ENCODE peak calls at places on chromosomes 5 and 9, in nine cellular contexts. F is CD8-positive, alpha-beta T cell; S is ecto neural progenitor cell; I is pulmonary artery endothelial cell; M is Peyer's patch; W is transverse colon; K is activated CD4-positive, alpha-beta T cell treated with anti-CD3 and anti-CD28 coated beads for 48 hours; E is NCI-H1417; U is stimulated activated CD8-positive, alpha-beta memory T cell treated with anti-CD3 and anti-CD28 coated beads, Interleukin-4, amount 100 ng/mL, for 1 hour. A is an unnamed sample.

GRCh38 chr9:123335227-123335985 is 20.6 kb upstream of the CRB2 start:
- DNase-seq in U (no peak), W (no peak), F (no peak), K (no peak), S (no peak), E (no peak), M (no peak), I (no peak), A (peak)

GRCh38 chr5:55146543-55147151 is 13.3 kb upstream of the GPX8 start:
- DNase-seq in M (peak), I (peak), F (peak), E (peak), K (peak), W (peak), S (peak), U (peak), A (peak)

GRCh38 chr5:59390074-59390659 is 503.4 kb downstream of the PDE4D start:
- DNase-seq in M (no peak), K (no peak), S (no peak), I (no peak), U (no peak), E (no peak), F (no peak), W (no peak), A (peak)

GRCh38 chr5:154237376-154237743 is 46.8 kb downstream of the GALNT10 start:
- DNase-seq in F (no peak), E (no peak), S (no peak), U (no peak), K (no peak), W (no peak), I (no peak), M (no peak), A (no peak)

GRCh38 chr9:136944094-136944518 is 432 bp downstream of the FBXW5 start:
- DNase-seq in K (no peak), F (no peak), M (no peak), I (no peak), E (no peak), W (no peak), S (no peak), U (no peak), A (no peak)

GRCh38 chr5:30994170-30994569 is 199.3 kb upstream of the CDH6 start:
- DNase-seq in I (no peak), F (no peak), S (no peak), W (no peak), U (no peak), K (no peak), M (no peak), E (no peak), A (no peak)

GRCh38 chr5:176774216-176775171 is 35.9 kb upstream of the UNC5A start:
- DNase-seq in U (no peak), F (no peak), I (no peak), M (peak), E (no peak), S (peak), W (no peak), K (no peak), A (no peak)

GRCh38 chr5:88944751-88945507 is 61.9 kb upstream of the MEF2C start:
- DNase-seq in I (no peak), M (no peak), U (no peak), W (no peak), F (no peak), E (no peak), S (no peak), K (no peak), A (no peak)

GRCh38 chr5:157718529-157718928 is 12.7 kb upstream of the THG1L start:
- DNase-seq in S (no peak), E (peak), I (no peak), M (no peak), W (no peak), U (no peak), F (no peak), K (peak), A (no peak)

GRCh38 chr9:121684381-121685145 is 33.1 kb downstream of the DAB2IP start:
- DNase-seq in S (peak), U (no peak), F (no peak), K (peak), E (no peak), I (no peak), W (peak), M (peak), A (peak)

GRCh38 chr5:104932431-104932830 is 1369.8 kb upstream of the NUDT12 start:
- DNase-seq in I (no peak), K (no peak), U (no peak), S (no peak), E (no peak), W (no peak), M (no peak), F (no peak), A (no peak)

GRCh38 chr5:152274206-152274605 is 130.9 kb downstream of the NMUR2 start:
- DNase-seq in U (no peak), S (no peak), E (no peak), I (no peak), M (no peak), F (no peak), K (no peak), W (no peak), A (no peak)

GRCh38 chr5:132430736-132431135 is 59.8 kb downstream of the IRF1 start:
- DNase-seq in W (peak), S (no peak), M (no peak), U (no peak), I (no peak), E (no peak), F (no peak), K (no peak), A (no peak)

GRCh38 chr5:167479796-167480195 is 811.6 kb upstream of the WWC1 start:
- DNase-seq in M (no peak), U (no peak), E (no peak), F (no peak), S (no peak), W (no peak), K (no peak), I (no peak), A (no peak)

GRCh38 chr5:140608730-140609520 is 24.1 kb downstream of the CD14 start:
- DNase-seq in W (peak), S (no peak), K (no peak), I (no peak), M (peak), F (no peak), U (no peak), E (no peak), A (peak)

GRCh38 chr9:120454427-120454826 is 125.5 kb downstream of the CDK5RAP2 start:
- DNase-seq in F (no peak), S (no peak), M (no peak), U (no peak), E (no peak), W (no peak), I (no peak), K (no peak), A (no peak)

GRCh38 chr5:107149243-107149642 is 521.5 kb downstream of the EFNA5 start:
- DNase-seq in I (no peak), M (no peak), U (no peak), E (no peak), K (no peak), F (no peak), W (no peak), S (no peak), A (no peak)

GRCh38 chr5:132688536-132689409 is 15.0 kb downstream of the IL4 start:
- DNase-seq in W (no peak), M (no peak), I (no peak), U (no peak), K (peak), S (no peak), F (no peak), E (no peak), A (no peak)

GRCh38 chr9:92468206-92468605 is 14.1 kb downstream of the ASPN start:
- DNase-seq in E (no peak), S (no peak), F (no peak), K (no peak), M (no peak), I (no peak), W (no peak), U (no peak), A (no peak)

GRCh38 chr5:115735108-115735998 is 81.1 kb downstream of the CDO1 start:
- DNase-seq in M (no peak), K (no peak), I (no peak), F (no peak), U (no peak), W (no peak), E (no peak), S (no peak), A (no peak)

GRCh38 chr9:111661802-111662491 is 542 bp downstream of the GNG10 start:
- DNase-seq in F (peak), S (peak), U (no peak), E (peak), W (peak), M (peak), I (no peak), K (peak), A (peak)

GRCh38 chr5:27598576-27598975 is 560.2 kb upstream of the CDH9 start:
- DNase-seq in S (no peak), M (no peak), W (no peak), E (no peak), F (no peak), I (no peak), U (no peak), K (no peak), A (no peak)

GRCh38 chr5:104793031-104793430 is 1230.4 kb upstream of the NUDT12 start:
- DNase-seq in F (no peak), K (no peak), I (no peak), M (no peak), E (no peak), U (no peak), W (no peak), S (no peak), A (no peak)

GRCh38 chr5:112165897-112166737 is 253.0 kb downstream of the EPB41L4A start:
- DNase-seq in K (no peak), I (no peak), F (no peak), S (no peak), U (no peak), E (no peak), M (no peak), W (no peak), A (no peak)

GRCh38 chr5:95812100-95812472 is 10.4 kb downstream of the GLRX start:
- DNase-seq in U (no peak), S (no peak), K (peak), M (no peak), I (no peak), W (no peak), E (no peak), F (peak), A (no peak)

GRCh38 chr5:116747881-116748280 is 173.3 kb upstream of the SEMA6A start:
- DNase-seq in W (no peak), F (no peak), U (no peak), I (no peak), M (no peak), K (no peak), E (no peak), S (no peak), A (no peak)

GRCh38 chr5:141574122-141574510 is 44.7 kb downstream of the DIAPH1 start:
- DNase-seq in M (no peak), E (no peak), I (no peak), K (no peak), U (no peak), W (no peak), F (no peak), S (no peak), A (no peak)

GRCh38 chr5:154858972-154859950 is 834 bp downstream of the CNOT8 start:
- DNase-seq in U (no peak), S (no peak), I (no peak), M (no peak), K (no peak), E (no peak), F (peak), W (no peak), A (no peak)

GRCh38 chr9:134445000-134445399 is 118.7 kb downstream of the RXRA start:
- DNase-seq in K (no peak), E (no peak), S (no peak), F (no peak), U (no peak), I (no peak), W (no peak), M (no peak), A (no peak)

GRCh38 chr9:131180454-131180853 is 55.1 kb downstream of the NUP214 start:
- DNase-seq in W (no peak), M (no peak), I (no peak), S (no peak), U (no peak), F (no peak), K (no peak), E (no peak), A (no peak)

GRCh38 chr9:23622396-23622795 is 203.6 kb downstream of the ELAVL2 start:
- DNase-seq in K (no peak), F (no peak), U (no peak), W (no peak), M (no peak), S (no peak), E (no peak), I (no peak), A (no peak)

GRCh38 chr9:37251452-37251851 is 131.1 kb downstream of the ZCCHC7 start:
- DNase-seq in M (no peak), E (peak), I (no peak), S (peak), F (no peak), K (no peak), U (no peak), W (no peak), A (no peak)